ENCODE peak calls at places on chromosomes 1 and 21, in six cellular contexts. K, U, Q, H, Y and J are unnamed samples.

GRCh38 chr1:111570781-111571181 is 48.8 kb upstream of the RAP1A start:
- DNase-seq in K (no peak), H (no peak), Y (no peak), U (peak; percentile 50), Q (no peak), J (peak; percentile 43)

GRCh38 chr1:192979542-192979941 is 79.6 kb downstream of the UCHL5 start:
- DNase-seq in H (peak; percentile 25), Q (no peak), U (no peak), Y (no peak), K (no peak), J (no peak)

GRCh38 chr1:201224671-201225400 is 34.2 kb downstream of the IGFN1 start:
- DNase-seq in Y (no peak), Q (no peak), U (no peak), H (no peak), K (no peak), J (peak; percentile 5)

GRCh38 chr1:116031299-116031698 is 55.0 kb downstream of the SLC22A15 start:
- DNase-seq in H (no peak), Q (no peak), K (no peak), Y (no peak), U (no peak), J (no peak)

GRCh38 chr1:12678350-12678749 is 34.5 kb downstream of the AADACL4 start:
- DNase-seq in Y (no peak), K (no peak), U (no peak), Q (no peak), H (no peak), J (no peak)

GRCh38 chr1:84724128-84724860 is 34.0 kb upstream of the SSX2IP start:
- DNase-seq in U (no peak), Y (no peak), H (no peak), K (no peak), Q (no peak), J (no peak)

GRCh38 chr1:172708452-172708851 is 49.5 kb downstream of the FASLG start:
- DNase-seq in Y (no peak), K (no peak), U (no peak), Q (no peak), H (no peak), J (no peak)

GRCh38 chr1:216154063-216154462 is 269.2 kb downstream of the USH2A start:
- DNase-seq in K (no peak), H (no peak), Y (no peak), Q (no peak), U (no peak), J (no peak)

GRCh38 chr1:112454316-112454715 is 54.4 kb upstream of the WNT2B start:
- DNase-seq in Y (no peak), H (no peak), Q (no peak), K (no peak), U (peak; percentile 59), J (no peak)

GRCh38 chr1:230794431-230794830 is 47.2 kb downstream of the CAPN9 start:
- DNase-seq in U (no peak), K (no peak), Q (no peak), Y (no peak), H (no peak), J (peak; percentile 56)

GRCh38 chr1:116990612-116991151 is 10.9 kb upstream of the CD101 start:
- DNase-seq in H (peak; percentile 97), Q (peak; percentile 7), U (peak; percentile 90), K (peak; percentile 50), Y (peak; percentile 87), J (peak; percentile 85)

GRCh38 chr1:155177192-155177917 is 3.7 kb downstream of the TRIM46 start:
- DNase-seq in H (no peak), U (peak; percentile 38), K (peak; percentile 5), Q (no peak), Y (no peak), J (no peak)

GRCh38 chr1:24228312-24228711 is 41.2 kb upstream of the IFNLR1 start:
- DNase-seq in K (no peak), Q (no peak), U (no peak), H (no peak), Y (no peak), J (no peak)
- H3K4me3 ChIP-seq in K (no peak overlapping the region), Q (no peak overlapping the region), U (no peak overlapping the region), H (no peak overlapping the region), Y (no peak overlapping the region), J (no peak overlapping the region)

GRCh38 chr1:41272601-41273000 is 30.5 kb upstream of the SCMH1 start:
- DNase-seq in U (no peak), Y (no peak), K (no peak), H (no peak), Q (no peak), J (no peak)

GRCh38 chr1:41268154-41268770 is 26.2 kb upstream of the SCMH1 start:
- DNase-seq in H (peak; percentile 70), K (no peak), U (peak; percentile 51), Q (no peak), Y (no peak), J (peak; percentile 69)
- TF ChIP-seq CTCF in H (peak; percentile 94), K (peak; percentile 98), U (peak; percentile 97), Q (peak; percentile 93), Y (peak; percentile 99), J (peak; percentile 87)

GRCh38 chr1:119008483-119009299 is 20.5 kb upstream of the TBX15 start:
- DNase-seq in Q (no peak), H (peak; percentile 77), U (peak; percentile 67), Y (no peak), K (no peak), J (peak; percentile 62)
- H3K4me3 ChIP-seq in Q (peak overlapping the region; percentile 45), H (peak overlapping the region; percentile 28), U (peak overlapping the region; percentile 26), Y (peak overlapping the region; percentile 13), K (peak overlapping the region; percentile 59), J (peak overlapping the region; percentile 39)

GRCh38 chr21:41589620-41590175 is 81.7 kb upstream of the TMPRSS2 start:
- DNase-seq in K (no peak), H (no peak), Q (no peak), Y (no peak), U (no peak), J (no peak)
- TF ChIP-seq CTCF in K (no peak), H (no peak), Q (no peak), Y (no peak), U (no peak), J (no peak)

GRCh38 chr21:36696640-36697472 is 2.1 kb upstream of the SIM2 start:
- DNase-seq in Y (no peak), K (no peak), Q (no peak), U (no peak), H (no peak), J (no peak)
- H3K4me3 ChIP-seq in Y (no peak overlapping the region), K (no peak overlapping the region), Q (no peak overlapping the region), U (no peak overlapping the region), H (no peak overlapping the region), J (no peak overlapping the region)

GRCh38 chr1:161314201-161314981 is at the start of gene SDHC:
- DNase-seq in Y (peak; percentile 65), K (peak; percentile 45), Q (no peak), U (peak; percentile 70), H (peak; percentile 92), J (peak; percentile 86)
- TF ChIP-seq CTCF in Y (peak; percentile 61), K (no peak), Q (peak; percentile 65), U (peak; percentile 71), H (peak; percentile 65), J (peak; percentile 54)

GRCh38 chr21:34596561-34597271 is 18.2 kb downstream of the RCAN1 start:
- DNase-seq in U (no peak), H (no peak), Q (no peak), K (no peak), Y (no peak), J (no peak)
- H3K4me3 ChIP-seq in U (no peak overlapping the region), H (no peak overlapping the region), Q (no peak overlapping the region), K (no peak overlapping the region), Y (no peak overlapping the region), J (no peak overlapping the region)

GRCh38 chr1:232979596-232979995 is 29.2 kb downstream of the NTPCR start:
- DNase-seq in U (no peak), Y (no peak), K (no peak), H (no peak), Q (no peak), J (no peak)

GRCh38 chr1:232983375-232983774 is 33.0 kb downstream of the NTPCR start:
- DNase-seq in Q (no peak), K (no peak), H (no peak), Y (no peak), U (no peak), J (no peak)

GRCh38 chr1:232982238-232982944 is 32.0 kb downstream of the NTPCR start:
- DNase-seq in Y (peak; percentile 49), H (peak; percentile 40), U (peak; percentile 5), K (no peak), Q (no peak), J (peak; percentile 41)

GRCh38 chr1:232980336-232980978 is 30.0 kb downstream of the NTPCR start:
- DNase-seq in U (peak; percentile 4), H (no peak), K (no peak), Y (no peak), Q (no peak), J (no peak)

GRCh38 chr1:232981161-232981560 is 30.8 kb downstream of the NTPCR start:
- DNase-seq in Y (no peak), U (no peak), K (no peak), H (no peak), Q (no peak), J (no peak)
- TF ChIP-seq CTCF in Y (no peak), U (no peak), K (no peak), H (no peak), Q (no peak), J (no peak)